ENCODE peak calls at places on chromosomes 1 and 21, in four cellular contexts. P is brain microvascular endothelial cell, L is mesenchymal stem cell, N is AG04450. J is an unnamed sample.

GRCh38 chr1:10536133-10536768 is 61.5 kb downstream of the PEX14 start:
- DNase-seq in P (no peak), L (no peak), N (no peak), J (peak)

GRCh38 chr1:36934061-36934460 is 100.3 kb downstream of the GRIK3 start:
- DNase-seq in P (no peak), L (no peak), N (no peak), J (no peak)

GRCh38 chr1:116832268-116832931 is 77.3 kb upstream of the PTGFRN start:
- DNase-seq in P (no peak), L (no peak), N (no peak), J (no peak)

GRCh38 chr1:121558514-121558913 is 373.7 kb downstream of the SRGAP2C start:
- DNase-seq in P (peak), L (peak), N (peak), J (no peak)

GRCh38 chr1:231628207-231628876 is 1.8 kb downstream of the DISC1 start:
- DNase-seq in P (no peak), L (peak), N (no peak), J (no peak)

GRCh38 chr1:15678578-15678977 is 5.5 kb upstream of the PLEKHM2 start:
- DNase-seq in P (peak), L (peak), N (peak), J (peak)

GRCh38 chr1:47590523-47591225 is 152.8 kb downstream of the FOXD2 start:
- DNase-seq in P (no peak), L (no peak), N (no peak), J (no peak)

GRCh38 chr1:227470688-227471087 is 92.7 kb upstream of the ZNF678 start:
- DNase-seq in P (no peak), L (no peak), N (no peak), J (no peak)

GRCh38 chr1:41504126-41505035 is 19.9 kb upstream of the EDN2 start:
- DNase-seq in P (peak), L (peak), N (no peak), J (no peak)

GRCh38 chr1:93152835-93153234 is 27.4 kb downstream of the TMED5 start:
- DNase-seq in P (no peak), L (no peak), N (no peak), J (no peak)

GRCh38 chr1:31324992-31325391 is 28.2 kb downstream of the ZCCHC17 start:
- DNase-seq in P (no peak), L (no peak), N (no peak), J (no peak)

GRCh38 chr21:45778686-45779085 is 135.2 kb downstream of the PCBP3 start:
- DNase-seq in P (no peak), L (no peak), N (no peak), J (no peak)

GRCh38 chr21:36478941-36479340 is 981 bp downstream of the CLDN14 start:
- DNase-seq in P (peak), L (no peak), N (no peak), J (no peak)

GRCh38 chr21:36211660-36212512 is 55.3 kb downstream of the DOP1B start:
- DNase-seq in P (peak), L (peak), N (peak), J (no peak)

GRCh38 chr1:116508984-116509980 is 61.5 kb downstream of the CD58 start:
- DNase-seq in P (peak), L (peak), N (no peak), J (no peak)

GRCh38 chr1:62228883-62229187 is 34.2 kb downstream of the L1TD1 start:
- DNase-seq in P (no peak), L (no peak), N (no peak), J (no peak)

GRCh38 chr1:181208076-181208475 is 119.6 kb downstream of the IER5 start:
- DNase-seq in P (no peak), L (no peak), N (no peak), J (peak)

GRCh38 chr1:219467524-219467923 is 145.4 kb downstream of the ZC3H11B start:
- DNase-seq in P (no peak), L (no peak), N (no peak), J (no peak)

GRCh38 chr21:16046625-16047340 is 317.0 kb downstream of the USP25 start:
- DNase-seq in P (peak), L (peak), N (no peak), J (no peak)

DNA sequence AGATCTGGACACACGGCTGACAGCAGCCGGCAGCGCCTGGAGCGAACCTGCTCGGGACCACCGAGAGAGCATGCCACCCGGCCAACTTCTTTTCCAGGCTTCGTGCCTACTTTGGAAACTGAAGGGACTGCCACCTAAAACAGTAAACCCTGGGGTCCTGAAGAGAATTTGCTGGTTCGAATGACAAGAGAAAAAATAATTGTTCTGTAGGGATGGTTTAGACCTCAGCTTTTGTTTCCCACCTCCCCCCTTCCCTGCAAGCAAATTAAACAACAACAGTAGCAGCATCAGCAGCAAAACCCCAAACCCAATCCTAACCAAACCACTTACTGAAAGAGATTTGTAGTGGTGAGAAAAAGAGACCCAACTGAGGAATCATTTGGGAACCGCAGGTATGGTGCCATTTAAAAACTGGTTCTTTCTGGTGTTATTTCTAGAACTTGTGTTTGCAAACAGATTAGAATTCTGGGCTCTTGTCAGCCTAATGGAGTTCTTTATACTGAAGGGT is 105.6 kb downstream of the LEPR start:
- DNase-seq in P (no peak), L (no peak), N (no peak), J (no peak)
- H3K4me3 ChIP-seq in P (peak), L (peak), N (peak), J (peak)

GRCh38 chr1:247966520-247967204 is 1.6 kb downstream of the OR2AK2 start:
- DNase-seq in P (no peak), L (no peak), N (no peak), J (no peak)
- H3K4me3 ChIP-seq in P (no peak), L (no peak), N (no peak), J (no peak)

DNA sequence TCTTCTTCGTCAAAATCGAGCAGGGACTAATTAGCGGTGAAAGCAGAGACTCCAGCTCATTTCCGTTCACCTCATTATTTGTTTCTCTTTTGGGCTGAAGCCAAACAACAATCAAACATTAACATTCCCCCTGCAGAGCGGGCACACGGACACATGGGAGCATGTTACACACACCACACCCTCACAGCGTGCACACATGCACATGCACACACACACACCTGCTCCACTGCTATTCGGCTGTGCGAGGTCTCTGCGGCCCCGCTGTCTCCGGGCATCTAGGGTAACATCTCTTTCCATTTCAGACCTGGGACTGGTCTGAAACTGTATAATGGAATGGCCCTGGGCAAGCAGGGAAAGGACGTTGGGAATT is 58.4 kb upstream of the LRRC8D start:
- DNase-seq in P (no peak), L (no peak), N (no peak), J (no peak)
- H3K4me3 ChIP-seq in P (peak), L (peak), N (no peak), J (no peak)

GRCh38 chr1:27306892-27307850 is 14.8 kb upstream of the TMEM222 start:
- DNase-seq in P (no peak), L (no peak), N (no peak), J (no peak)

GRCh38 chr1:27302612-27303011 is 19.4 kb upstream of the TMEM222 start:
- DNase-seq in P (no peak), L (no peak), N (no peak), J (no peak)

GRCh38 chr1:27303509-27303908 is 18.5 kb upstream of the TMEM222 start:
- DNase-seq in P (no peak), L (no peak), N (no peak), J (no peak)

GRCh38 chr1:27306071-27306470 is 15.9 kb upstream of the TMEM222 start:
- DNase-seq in P (no peak), L (no peak), N (no peak), J (no peak)

DNA sequence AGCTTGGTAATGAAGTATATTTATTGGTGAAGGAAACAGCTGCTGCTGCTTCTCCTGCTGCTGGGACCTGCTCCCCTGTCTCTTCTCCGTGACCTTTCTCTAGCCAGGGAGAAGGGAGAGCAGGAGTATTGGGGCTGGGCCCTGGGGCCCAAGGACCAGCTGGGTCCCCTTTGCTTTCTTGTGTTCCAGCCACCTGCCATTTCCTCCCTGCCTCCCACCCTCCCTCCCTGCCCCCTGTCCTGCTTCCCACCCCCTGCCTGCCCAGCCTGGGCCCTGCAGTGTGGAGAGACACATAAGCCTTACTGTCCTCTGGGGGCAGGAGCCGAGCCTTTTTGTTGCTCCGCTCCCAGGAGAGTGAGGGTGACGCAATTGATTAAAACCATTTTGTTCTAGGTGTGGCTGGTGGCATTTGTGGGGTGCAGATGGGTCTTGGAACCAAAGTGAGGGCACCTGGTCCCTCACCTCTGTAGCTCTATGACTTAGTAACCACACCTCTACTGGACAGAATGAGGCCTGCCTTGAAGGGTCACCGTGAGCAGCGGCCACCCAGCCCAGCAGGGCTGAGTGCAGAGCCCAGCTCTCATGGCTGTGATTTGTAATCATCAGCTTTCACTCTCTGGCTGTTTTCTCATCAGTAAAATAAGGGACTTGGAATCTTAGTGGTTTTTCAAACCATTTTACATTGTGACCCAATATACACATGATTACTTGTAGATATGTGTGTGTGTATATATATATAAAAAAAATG is 13.9 kb upstream of the TMEM222 start:
- DNase-seq in P (no peak), L (no peak), N (no peak), J (no peak)
- H3K4me3 ChIP-seq in P (no peak), L (no peak), N (no peak), J (no peak)

GRCh38 chr1:111599781-111600180 is 19.8 kb upstream of the RAP1A start:
- DNase-seq in P (no peak), L (no peak), N (no peak), J (no peak)

GRCh38 chr1:111602302-111602701 is 17.3 kb upstream of the RAP1A start:
- DNase-seq in P (no peak), L (no peak), N (no peak), J (no peak)

GRCh38 chr1:111602974-111603373 is 16.6 kb upstream of the RAP1A start:
- DNase-seq in P (no peak), L (no peak), N (no peak), J (no peak)

GRCh38 chr1:111600295-111600694 is 19.3 kb upstream of the RAP1A start:
- DNase-seq in P (no peak), L (no peak), N (no peak), J (no peak)

GRCh38 chr1:111600886-111601386 is 18.7 kb upstream of the RAP1A start:
- DNase-seq in P (no peak), L (no peak), N (no peak), J (no peak)
- H3K4me3 ChIP-seq in P (no peak), L (no peak), N (no peak), J (no peak)

GRCh38 chr1:94792876-94793605 is 27.1 kb upstream of the SLC44A3 start:
- DNase-seq in P (peak), L (peak), N (no peak), J (no peak)

GRCh38 chr1:94797286-94797685 is 22.9 kb upstream of the SLC44A3 start:
- DNase-seq in P (no peak), L (no peak), N (no peak), J (no peak)

GRCh38 chr1:94796269-94796668 is 23.9 kb upstream of the SLC44A3 start:
- DNase-seq in P (no peak), L (no peak), N (no peak), J (no peak)

GRCh38 chr1:94798054-94798453 is 22.1 kb upstream of the SLC44A3 start:
- DNase-seq in P (no peak), L (no peak), N (no peak), J (no peak)

GRCh38 chr1:94795321-94795899 is 24.7 kb upstream of the SLC44A3 start:
- DNase-seq in P (peak), L (no peak), N (no peak), J (no peak)
- H3K4me3 ChIP-seq in P (no peak), L (no peak), N (no peak), J (no peak)

DNA sequence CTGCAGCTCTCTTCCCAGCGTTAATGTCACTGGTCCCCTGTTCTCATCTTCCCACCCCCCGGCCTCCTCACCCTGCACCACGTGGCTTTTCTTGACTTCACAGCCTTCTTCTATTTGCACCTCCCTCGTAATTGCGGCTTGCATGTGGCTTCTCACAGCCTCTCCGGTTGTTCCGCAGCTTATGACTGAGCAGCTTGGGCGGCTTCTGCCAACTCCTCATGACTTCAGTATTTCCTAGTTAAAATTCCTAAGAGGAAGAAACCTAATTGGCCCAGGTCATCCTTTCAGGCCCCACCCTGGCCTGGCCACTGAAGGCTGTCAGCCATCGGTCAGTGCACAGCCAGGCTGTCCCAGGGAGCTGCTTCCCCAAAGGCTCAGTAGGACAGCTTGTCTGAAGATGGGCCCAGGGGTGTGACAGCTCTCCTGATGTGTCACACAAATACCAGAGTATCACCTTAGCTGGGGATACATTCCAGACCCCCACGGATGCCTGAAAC is 8.6 kb upstream of the RERE start:
- DNase-seq in P (peak), L (peak), N (no peak), J (no peak)
- H3K4me3 ChIP-seq in P (no peak), L (peak), N (no peak), J (no peak)

J was measured in ascending aorta.